ENCODE peak calls at places on chromosomes 6 and 20, in ten cellular contexts. One of them, this sample, is unnamed.

GRCh38 chr20:11431613-11432012 is 486.1 kb upstream of the BTBD3 start:
- DNase-seq in IMR-90: no peak
- DNase-seq in body of pancreas: no peak
- DNase-seq in right lobe of liver: no peak
- DNase-seq in GM12878: no peak
- DNase-seq in transverse colon: no peak
- DNase-seq in heart left ventricle: no peak
- DNase-seq in sigmoid colon: no peak
- DNase-seq in HCT116: no peak
- DNase-seq in spleen: no peak
- DNase-seq in this sample: no peak

GRCh38 chr6:78868124-78868523 is 773 bp downstream of the IRAK1BP1 start:
- DNase-seq in IMR-90: no peak
- DNase-seq in body of pancreas: no peak
- DNase-seq in right lobe of liver: no peak
- DNase-seq in GM12878: no peak
- DNase-seq in transverse colon: no peak
- DNase-seq in heart left ventricle: no peak
- DNase-seq in sigmoid colon: no peak
- DNase-seq in HCT116: no peak
- DNase-seq in spleen: no peak
- DNase-seq in this sample: no peak

GRCh38 chr6:84897874-84898635 is 133.7 kb upstream of the TBX18 start:
- DNase-seq in IMR-90: peak; percentile 2
- DNase-seq in body of pancreas: no peak
- DNase-seq in right lobe of liver: no peak
- DNase-seq in GM12878: no peak
- DNase-seq in transverse colon: no peak
- DNase-seq in heart left ventricle: no peak
- DNase-seq in sigmoid colon: no peak
- DNase-seq in HCT116: no peak
- DNase-seq in spleen: no peak
- DNase-seq in this sample: no peak

GRCh38 chr6:148516116-148517016 is 173.7 kb downstream of the SASH1 start:
- DNase-seq in IMR-90: no peak
- DNase-seq in body of pancreas: no peak
- DNase-seq in right lobe of liver: no peak
- DNase-seq in GM12878: no peak
- DNase-seq in transverse colon: no peak
- DNase-seq in heart left ventricle: no peak
- DNase-seq in sigmoid colon: no peak
- DNase-seq in HCT116: no peak
- DNase-seq in spleen: no peak
- DNase-seq in this sample: no peak

GRCh38 chr6:75930954-75931689 is 141.3 kb downstream of the IMPG1 start:
- DNase-seq in IMR-90: peak; percentile 52
- DNase-seq in body of pancreas: no peak
- DNase-seq in right lobe of liver: no peak
- DNase-seq in GM12878: no peak
- DNase-seq in transverse colon: no peak
- DNase-seq in heart left ventricle: no peak
- DNase-seq in sigmoid colon: no peak
- DNase-seq in HCT116: no peak
- DNase-seq in spleen: no peak
- DNase-seq in this sample: no peak

GRCh38 chr6:20924911-20925543 is 390.8 kb downstream of the CDKAL1 start:
- DNase-seq in IMR-90: no peak
- DNase-seq in body of pancreas: no peak
- DNase-seq in right lobe of liver: no peak
- DNase-seq in GM12878: no peak
- DNase-seq in transverse colon: no peak
- DNase-seq in heart left ventricle: no peak
- DNase-seq in sigmoid colon: no peak
- DNase-seq in HCT116: no peak
- DNase-seq in spleen: no peak
- DNase-seq in this sample: no peak

GRCh38 chr6:13375360-13375878 is 47.1 kb upstream of the TBC1D7 start:
- DNase-seq in IMR-90: no peak
- DNase-seq in body of pancreas: no peak
- DNase-seq in right lobe of liver: no peak
- DNase-seq in GM12878: peak; percentile 95
- DNase-seq in transverse colon: no peak
- DNase-seq in heart left ventricle: no peak
- DNase-seq in sigmoid colon: no peak
- DNase-seq in HCT116: no peak
- DNase-seq in spleen: no peak
- DNase-seq in this sample: no peak

GRCh38 chr6:52551483-52552277 is 25.2 kb downstream of the TRAM2 start:
- DNase-seq in IMR-90: peak; percentile 91
- DNase-seq in body of pancreas: peak; percentile 76
- DNase-seq in right lobe of liver: peak; percentile 85
- DNase-seq in GM12878: no peak
- DNase-seq in transverse colon: peak; percentile 58
- DNase-seq in heart left ventricle: peak; percentile 71
- DNase-seq in sigmoid colon: peak; percentile 72
- DNase-seq in HCT116: no peak
- DNase-seq in spleen: no peak
- DNase-seq in this sample: no peak

GRCh38 chr20:48025661-48026060 is 240.4 kb upstream of the SULF2 start:
- DNase-seq in IMR-90: no peak
- DNase-seq in body of pancreas: no peak
- DNase-seq in right lobe of liver: no peak
- DNase-seq in GM12878: no peak
- DNase-seq in transverse colon: no peak
- DNase-seq in heart left ventricle: no peak
- DNase-seq in sigmoid colon: no peak
- DNase-seq in HCT116: no peak
- DNase-seq in spleen: no peak
- DNase-seq in this sample: no peak

GRCh38 chr6:30647039-30647801 is at the start of gene C6orf136:
- DNase-seq in IMR-90: peak; percentile 91
- DNase-seq in body of pancreas: peak; percentile 70
- DNase-seq in right lobe of liver: peak; percentile 96
- DNase-seq in GM12878: peak; percentile 75
- DNase-seq in transverse colon: peak; percentile 81
- DNase-seq in heart left ventricle: peak; percentile 87
- DNase-seq in sigmoid colon: peak; percentile 97
- DNase-seq in HCT116: peak; percentile 87
- DNase-seq in spleen: peak; percentile 98
- DNase-seq in this sample: no peak
- TF ChIP-seq POLR2A in IMR-90: no peak
- TF ChIP-seq POLR2A in body of pancreas: peak; percentile 61
- TF ChIP-seq POLR2A in right lobe of liver: peak; percentile 57
- TF ChIP-seq POLR2A in GM12878: peak; percentile 84
- TF ChIP-seq POLR2A in transverse colon: peak; percentile 71
- TF ChIP-seq POLR2A in heart left ventricle: no peak
- TF ChIP-seq POLR2A in sigmoid colon: no peak
- TF ChIP-seq POLR2A in HCT116: peak; percentile 41
- TF ChIP-seq POLR2A in spleen: no peak
- TF ChIP-seq POLR2A in this sample: no peak

GRCh38 chr20:56570832-56571231 is 37.8 kb downstream of the FAM209B start:
- DNase-seq in IMR-90: no peak
- DNase-seq in body of pancreas: no peak
- DNase-seq in right lobe of liver: no peak
- DNase-seq in GM12878: no peak
- DNase-seq in transverse colon: no peak
- DNase-seq in heart left ventricle: no peak
- DNase-seq in sigmoid colon: no peak
- DNase-seq in HCT116: no peak
- DNase-seq in spleen: no peak
- DNase-seq in this sample: no peak

GRCh38 chr20:56572178-56572577 is 39.1 kb downstream of the FAM209B start:
- DNase-seq in IMR-90: no peak
- DNase-seq in body of pancreas: no peak
- DNase-seq in right lobe of liver: no peak
- DNase-seq in GM12878: no peak
- DNase-seq in transverse colon: no peak
- DNase-seq in heart left ventricle: no peak
- DNase-seq in sigmoid colon: no peak
- DNase-seq in HCT116: no peak
- DNase-seq in spleen: no peak
- DNase-seq in this sample: no peak

DNA sequence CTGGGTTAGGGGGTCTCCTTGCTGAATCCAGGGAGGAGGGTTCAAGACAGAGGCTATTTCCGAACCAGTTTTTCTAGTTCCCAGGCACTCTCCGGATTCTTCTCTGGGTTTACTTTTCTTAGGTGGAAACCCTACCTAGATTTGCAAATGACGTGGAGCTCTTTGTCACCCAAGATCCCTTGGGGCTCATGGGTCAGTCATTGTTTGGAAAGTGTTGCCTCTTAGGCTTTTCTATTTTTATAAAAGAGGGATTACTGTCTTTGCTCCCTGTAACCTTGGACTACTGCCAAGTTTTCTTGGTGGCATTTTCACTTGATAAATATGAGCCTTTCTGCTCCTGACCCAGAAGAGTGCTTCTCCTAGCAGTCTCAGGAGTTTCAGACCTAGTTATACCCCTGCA is 33.6 kb downstream of the FAM209B start:
- DNase-seq in IMR-90: no peak
- DNase-seq in body of pancreas: no peak
- DNase-seq in right lobe of liver: no peak
- DNase-seq in GM12878: no peak
- DNase-seq in transverse colon: no peak
- DNase-seq in heart left ventricle: no peak
- DNase-seq in sigmoid colon: no peak
- DNase-seq in HCT116: no peak
- DNase-seq in spleen: no peak
- DNase-seq in this sample: no peak
- TF ChIP-seq CTCF in IMR-90: no peak
- TF ChIP-seq CTCF in body of pancreas: no peak
- TF ChIP-seq CTCF in right lobe of liver: no peak
- TF ChIP-seq CTCF in GM12878: no peak
- TF ChIP-seq CTCF in transverse colon: no peak
- TF ChIP-seq CTCF in heart left ventricle: no peak
- TF ChIP-seq CTCF in sigmoid colon: no peak
- TF ChIP-seq CTCF in HCT116: no peak
- TF ChIP-seq CTCF in spleen: no peak
- TF ChIP-seq CTCF in this sample: no peak

DNA sequence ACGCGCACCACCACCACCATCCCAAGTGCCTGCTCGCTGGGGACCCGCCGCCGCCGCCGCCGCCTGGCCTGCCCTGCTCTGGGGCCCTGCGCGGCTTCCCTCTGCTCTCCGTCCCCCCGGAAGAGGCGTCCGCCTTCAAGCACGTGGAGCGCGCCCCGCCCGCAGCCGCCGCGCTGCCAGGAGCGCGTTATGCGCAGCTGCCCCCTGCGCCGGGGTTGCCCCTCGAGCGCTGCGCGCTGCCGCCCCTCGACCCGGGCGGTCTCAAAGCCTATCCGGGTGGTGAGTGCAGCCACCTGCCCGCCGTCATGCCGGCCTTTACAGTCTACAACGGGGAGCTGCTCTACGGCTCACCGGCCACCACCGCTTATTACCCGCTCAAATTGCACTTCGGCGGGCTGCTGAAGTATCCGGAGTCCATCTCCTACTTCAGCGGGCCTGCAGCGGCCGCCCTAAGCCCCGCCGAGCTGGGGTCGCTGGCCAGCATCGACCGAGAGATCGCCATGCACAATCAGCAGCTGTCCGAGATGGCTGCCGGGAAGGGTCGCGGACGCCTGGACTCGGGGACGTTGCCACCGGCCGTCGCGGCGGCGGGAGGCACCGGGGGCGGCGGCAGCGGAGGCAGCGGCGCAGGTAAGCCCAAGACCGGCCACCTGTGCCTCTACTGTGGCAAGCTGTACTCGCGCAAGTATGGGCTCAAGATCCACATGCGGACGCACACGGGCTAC is 7.2 kb downstream of the PRDM13 start:
- DNase-seq in IMR-90: no peak
- DNase-seq in body of pancreas: no peak
- DNase-seq in right lobe of liver: no peak
- DNase-seq in GM12878: no peak
- DNase-seq in transverse colon: no peak
- DNase-seq in heart left ventricle: peak; percentile 63
- DNase-seq in sigmoid colon: no peak
- DNase-seq in HCT116: no peak
- DNase-seq in spleen: no peak
- DNase-seq in this sample: no peak
- H3K4me3 ChIP-seq in IMR-90: peak overlapping the region; percentile 21
- H3K4me3 ChIP-seq in body of pancreas: peak overlapping the region; percentile 8
- H3K4me3 ChIP-seq in right lobe of liver: peak overlapping the region; percentile 22
- H3K4me3 ChIP-seq in GM12878: peak overlapping the region; percentile 49
- H3K4me3 ChIP-seq in transverse colon: peak overlapping the region; percentile 28
- H3K4me3 ChIP-seq in heart left ventricle: peak overlapping the region; percentile 54
- H3K4me3 ChIP-seq in sigmoid colon: peak overlapping the region; percentile 51
- H3K4me3 ChIP-seq in HCT116: no peak overlapping the region
- H3K4me3 ChIP-seq in spleen: peak overlapping the region; percentile 61
- H3K4me3 ChIP-seq in this sample: peak overlapping the region; percentile 16

GRCh38 chr6:48110436-48111142 is 408 bp downstream of the PTCHD4 start:
- DNase-seq in IMR-90: no peak
- DNase-seq in body of pancreas: no peak
- DNase-seq in right lobe of liver: no peak
- DNase-seq in GM12878: no peak
- DNase-seq in transverse colon: no peak
- DNase-seq in heart left ventricle: no peak
- DNase-seq in sigmoid colon: no peak
- DNase-seq in HCT116: no peak
- DNase-seq in spleen: no peak
- DNase-seq in this sample: no peak

GRCh38 chr6:48111575-48111974 is 578 bp upstream of the PTCHD4 start:
- DNase-seq in IMR-90: peak; percentile 15
- DNase-seq in body of pancreas: no peak
- DNase-seq in right lobe of liver: no peak
- DNase-seq in GM12878: no peak
- DNase-seq in transverse colon: no peak
- DNase-seq in heart left ventricle: no peak
- DNase-seq in sigmoid colon: no peak
- DNase-seq in HCT116: no peak
- DNase-seq in spleen: no peak
- DNase-seq in this sample: no peak

GRCh38 chr6:48113130-48113529 is 2.1 kb upstream of the PTCHD4 start:
- DNase-seq in IMR-90: no peak
- DNase-seq in body of pancreas: no peak
- DNase-seq in right lobe of liver: no peak
- DNase-seq in GM12878: no peak
- DNase-seq in transverse colon: no peak
- DNase-seq in heart left ventricle: no peak
- DNase-seq in sigmoid colon: no peak
- DNase-seq in HCT116: no peak
- DNase-seq in spleen: no peak
- DNase-seq in this sample: no peak

GRCh38 chr6:48109902-48110301 is 1.1 kb downstream of the PTCHD4 start:
- DNase-seq in IMR-90: no peak
- DNase-seq in body of pancreas: no peak
- DNase-seq in right lobe of liver: no peak
- DNase-seq in GM12878: no peak
- DNase-seq in transverse colon: no peak
- DNase-seq in heart left ventricle: no peak
- DNase-seq in sigmoid colon: no peak
- DNase-seq in HCT116: no peak
- DNase-seq in spleen: no peak
- DNase-seq in this sample: no peak

DNA sequence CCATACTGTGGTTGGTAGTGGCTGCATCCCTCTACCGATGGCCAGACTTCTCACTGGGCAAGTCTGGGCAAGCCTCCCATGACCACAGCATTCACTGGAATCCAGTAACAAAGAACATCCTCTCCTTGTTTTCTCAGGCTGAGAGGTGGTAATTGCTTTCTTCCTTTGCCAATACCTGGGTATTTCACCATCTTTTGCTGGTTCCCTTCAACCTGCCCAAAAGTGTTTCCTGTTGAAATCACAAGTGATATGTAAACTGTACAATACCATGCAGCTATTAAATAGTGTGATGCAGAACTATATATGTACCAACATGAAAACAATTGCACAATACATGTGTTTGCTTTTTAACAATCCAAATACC is at the start of gene PTCHD4:
- DNase-seq in IMR-90: peak; percentile 48
- DNase-seq in body of pancreas: no peak
- DNase-seq in right lobe of liver: no peak
- DNase-seq in GM12878: no peak
- DNase-seq in transverse colon: no peak
- DNase-seq in heart left ventricle: no peak
- DNase-seq in sigmoid colon: no peak
- DNase-seq in HCT116: peak; percentile 13
- DNase-seq in spleen: no peak
- DNase-seq in this sample: no peak
- TF ChIP-seq POLR2A in IMR-90: no peak
- TF ChIP-seq POLR2A in body of pancreas: no peak
- TF ChIP-seq POLR2A in right lobe of liver: no peak
- TF ChIP-seq POLR2A in GM12878: no peak
- TF ChIP-seq POLR2A in transverse colon: no peak
- TF ChIP-seq POLR2A in heart left ventricle: no peak
- TF ChIP-seq POLR2A in sigmoid colon: no peak
- TF ChIP-seq POLR2A in HCT116: no peak
- TF ChIP-seq POLR2A in spleen: no peak
- TF ChIP-seq POLR2A in this sample: no peak

This sample was measured in lower leg skin.